ENCODE peak calls at places on chromosomes 3 and 15, in six cellular contexts. One of them, this sample, is unnamed.
A peak's percentile ranks its signal among the peaks of the same experiment; 100 is the strongest.

GRCh38 chr15:66269326-66270090 is 16.0 kb upstream of the MEGF11 start:
- DNase-seq in ovary: no peak
- DNase-seq in IMR-90: peak; percentile 71
- DNase-seq in sigmoid colon: no peak
- DNase-seq in adrenal gland: peak; percentile 69
- DNase-seq in HCT116: peak; percentile 70
- DNase-seq in this sample: no peak

GRCh38 chr3:127043731-127044510 is 61.0 kb downstream of the PLXNA1 start:
- DNase-seq in ovary: no peak
- DNase-seq in IMR-90: no peak
- DNase-seq in sigmoid colon: peak; percentile 46
- DNase-seq in adrenal gland: no peak
- DNase-seq in HCT116: no peak
- DNase-seq in this sample: no peak

GRCh38 chr3:50816896-50817295 is 142.2 kb downstream of the DOCK3 start:
- DNase-seq in ovary: no peak
- DNase-seq in IMR-90: no peak
- DNase-seq in sigmoid colon: no peak
- DNase-seq in adrenal gland: no peak
- DNase-seq in HCT116: no peak
- DNase-seq in this sample: no peak

GRCh38 chr15:98727115-98728040 is 79.0 kb downstream of the IGF1R start:
- DNase-seq in ovary: peak; percentile 84
- DNase-seq in IMR-90: peak; percentile 93
- DNase-seq in sigmoid colon: peak; percentile 97
- DNase-seq in adrenal gland: peak; percentile 86
- DNase-seq in HCT116: peak; percentile 84
- DNase-seq in this sample: peak; percentile 78

GRCh38 chr3:106124818-106125217 is 256.0 kb upstream of the CBLB start:
- DNase-seq in ovary: no peak
- DNase-seq in IMR-90: no peak
- DNase-seq in sigmoid colon: no peak
- DNase-seq in adrenal gland: no peak
- DNase-seq in HCT116: no peak
- DNase-seq in this sample: no peak

GRCh38 chr3:141825216-141826011 is 51.0 kb upstream of the ATP1B3 start:
- DNase-seq in ovary: no peak
- DNase-seq in IMR-90: no peak
- DNase-seq in sigmoid colon: no peak
- DNase-seq in adrenal gland: no peak
- DNase-seq in HCT116: no peak
- DNase-seq in this sample: peak; percentile 20

GRCh38 chr3:4814302-4814903 is 164.8 kb upstream of the BHLHE40 start:
- DNase-seq in ovary: no peak
- DNase-seq in IMR-90: no peak
- DNase-seq in sigmoid colon: no peak
- DNase-seq in adrenal gland: peak; percentile 32
- DNase-seq in HCT116: no peak
- DNase-seq in this sample: no peak

GRCh38 chr3:46381662-46382061 is 10.9 kb downstream of the CCR5 start:
- DNase-seq in ovary: no peak
- DNase-seq in IMR-90: no peak
- DNase-seq in sigmoid colon: no peak
- DNase-seq in adrenal gland: no peak
- DNase-seq in HCT116: no peak
- DNase-seq in this sample: no peak

GRCh38 chr3:161274691-161275298 is 53.7 kb downstream of the NMD3 start:
- DNase-seq in ovary: no peak
- DNase-seq in IMR-90: peak; percentile 63
- DNase-seq in sigmoid colon: no peak
- DNase-seq in adrenal gland: peak; percentile 26
- DNase-seq in HCT116: peak; percentile 54
- DNase-seq in this sample: peak; percentile 29

DNA sequence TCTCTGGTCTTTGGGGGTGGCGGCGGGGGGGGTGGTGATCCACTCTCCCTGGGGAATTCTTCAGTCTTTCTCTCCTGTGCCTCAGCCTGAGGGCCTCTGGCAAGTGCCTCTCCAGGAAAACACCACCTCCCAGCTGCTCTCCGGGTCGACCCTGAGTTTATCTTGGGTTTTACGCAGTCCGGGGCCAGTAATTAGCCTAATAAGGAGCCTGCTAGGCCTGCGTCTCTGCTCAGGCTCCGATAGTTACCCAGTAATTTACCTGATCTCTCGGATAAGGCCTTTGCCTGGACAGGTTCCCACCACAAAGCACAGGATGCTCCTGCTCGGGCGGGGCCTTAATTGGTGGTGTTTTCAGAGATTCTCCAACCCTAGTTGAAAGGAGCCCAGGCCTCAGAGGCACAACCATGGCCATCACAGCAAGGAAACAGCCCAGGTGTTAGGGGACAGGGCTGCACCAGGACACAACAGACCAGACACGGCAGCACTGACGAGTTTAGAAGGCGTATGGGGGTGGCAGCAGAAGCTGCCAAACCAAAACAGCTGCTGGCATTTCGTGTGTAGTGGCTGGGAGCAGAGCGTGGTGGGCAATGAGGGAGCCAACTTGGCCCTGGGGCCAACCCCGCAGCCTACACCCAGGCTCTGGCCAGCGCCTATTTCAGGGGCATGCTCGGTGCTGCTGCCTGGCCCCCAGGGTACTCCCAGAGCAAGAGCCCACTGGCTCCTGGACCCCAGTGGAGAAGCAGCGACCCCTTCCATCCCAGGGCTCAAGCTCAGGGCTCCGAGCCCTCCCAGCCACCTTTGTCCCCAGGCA is 71.4 kb downstream of the KLF13 start:
- DNase-seq in ovary: no peak
- DNase-seq in IMR-90: no peak
- DNase-seq in sigmoid colon: no peak
- DNase-seq in adrenal gland: no peak
- DNase-seq in HCT116: no peak
- DNase-seq in this sample: no peak
- H3K27ac ChIP-seq in ovary: no peak overlapping the region
- H3K27ac ChIP-seq in IMR-90: no peak overlapping the region
- H3K27ac ChIP-seq in sigmoid colon: peak overlapping the region; percentile 81
- H3K27ac ChIP-seq in adrenal gland: peak overlapping the region; percentile 86
- H3K27ac ChIP-seq in HCT116: peak overlapping the region; percentile 46
- H3K27ac ChIP-seq in this sample: peak overlapping the region; percentile 39

DNA sequence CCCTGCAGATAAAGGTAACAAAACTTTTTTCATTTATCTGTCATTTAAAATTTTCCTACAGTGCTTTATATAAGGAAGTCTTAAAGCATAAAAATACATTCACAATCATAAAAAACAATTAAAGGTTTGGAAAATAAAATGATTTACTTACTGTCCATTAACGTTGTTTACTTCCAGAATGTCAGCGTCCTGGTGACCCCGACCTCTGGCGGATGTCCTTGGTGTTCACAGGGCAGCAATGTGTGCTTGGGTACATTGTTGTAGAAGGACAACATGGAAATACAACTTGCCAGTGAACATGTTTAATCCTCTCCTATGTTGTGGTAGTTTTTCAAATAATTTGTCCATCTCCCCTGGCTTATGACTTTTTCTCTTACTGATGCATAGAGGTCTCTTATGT is 168.8 kb upstream of the NDN start:
- DNase-seq in ovary: no peak
- DNase-seq in IMR-90: no peak
- DNase-seq in sigmoid colon: no peak
- DNase-seq in adrenal gland: no peak
- DNase-seq in HCT116: no peak
- DNase-seq in this sample: no peak
- TF ChIP-seq POLR2A in ovary: no peak
- TF ChIP-seq POLR2A in IMR-90: no peak
- TF ChIP-seq POLR2A in sigmoid colon: no peak
- TF ChIP-seq POLR2A in adrenal gland: no peak
- TF ChIP-seq POLR2A in HCT116: no peak
- TF ChIP-seq POLR2A in this sample: no peak

GRCh38 chr3:99641984-99642383 is 3.6 kb downstream of the COL8A1 start:
- DNase-seq in ovary: no peak
- DNase-seq in IMR-90: no peak
- DNase-seq in sigmoid colon: no peak
- DNase-seq in adrenal gland: no peak
- DNase-seq in HCT116: no peak
- DNase-seq in this sample: no peak
- H3K27ac ChIP-seq in ovary: no peak overlapping the region
- H3K27ac ChIP-seq in IMR-90: no peak overlapping the region
- H3K27ac ChIP-seq in sigmoid colon: peak overlapping the region; percentile 56
- H3K27ac ChIP-seq in adrenal gland: no peak overlapping the region
- H3K27ac ChIP-seq in HCT116: no peak overlapping the region
- H3K27ac ChIP-seq in this sample: no peak overlapping the region

DNA sequence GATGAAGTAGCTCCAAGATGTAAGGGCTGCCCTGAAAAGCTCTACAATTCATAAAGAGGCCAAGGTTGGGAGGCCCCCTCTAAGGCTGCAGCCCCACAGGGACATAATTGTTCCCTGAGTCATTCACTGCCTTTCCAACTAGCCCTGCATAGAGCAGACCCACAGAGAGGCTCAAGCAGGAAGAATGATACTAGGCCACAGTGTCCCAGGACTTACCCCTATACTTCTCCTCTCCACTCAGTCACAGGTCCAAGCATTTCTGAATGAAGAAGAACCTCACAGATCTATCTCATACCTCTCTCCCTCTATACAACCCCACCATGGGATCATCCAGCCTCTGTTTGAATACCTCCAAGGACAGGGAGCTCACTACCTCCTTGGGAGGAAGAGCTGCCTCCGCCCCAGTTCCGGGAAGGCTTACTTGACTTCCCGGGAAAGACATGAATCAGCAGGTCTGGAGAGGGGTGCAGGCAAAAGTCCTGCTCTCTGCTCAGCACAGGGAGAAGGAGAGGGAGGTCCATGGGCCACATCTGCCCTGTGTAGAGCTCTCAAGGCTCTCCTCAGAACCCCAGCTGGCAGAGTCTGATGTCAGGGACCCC is 6.9 kb upstream of the SKIC8 start:
- DNase-seq in ovary: no peak
- DNase-seq in IMR-90: peak; percentile 76
- DNase-seq in sigmoid colon: no peak
- DNase-seq in adrenal gland: no peak
- DNase-seq in HCT116: no peak
- DNase-seq in this sample: no peak
- TF ChIP-seq POLR2A in ovary: no peak
- TF ChIP-seq POLR2A in IMR-90: no peak
- TF ChIP-seq POLR2A in sigmoid colon: no peak
- TF ChIP-seq POLR2A in adrenal gland: no peak
- TF ChIP-seq POLR2A in HCT116: no peak
- TF ChIP-seq POLR2A in this sample: no peak

GRCh38 chr15:70194266-70194665 is 96.5 kb upstream of the TLE3 start:
- DNase-seq in ovary: peak; percentile 16
- DNase-seq in IMR-90: no peak
- DNase-seq in sigmoid colon: peak; percentile 24
- DNase-seq in adrenal gland: no peak
- DNase-seq in HCT116: no peak
- DNase-seq in this sample: no peak

GRCh38 chr15:70195171-70195807 is 97.6 kb upstream of the TLE3 start:
- DNase-seq in ovary: no peak
- DNase-seq in IMR-90: no peak
- DNase-seq in sigmoid colon: peak; percentile 56
- DNase-seq in adrenal gland: no peak
- DNase-seq in HCT116: no peak
- DNase-seq in this sample: no peak

GRCh38 chr15:70196314-70197291 is 98.9 kb upstream of the TLE3 start:
- DNase-seq in ovary: peak; percentile 51
- DNase-seq in IMR-90: peak; percentile 88
- DNase-seq in sigmoid colon: peak; percentile 80
- DNase-seq in adrenal gland: no peak
- DNase-seq in HCT116: no peak
- DNase-seq in this sample: peak; percentile 43

GRCh38 chr15:70197318-70197944 is 99.7 kb upstream of the TLE3 start:
- DNase-seq in ovary: no peak
- DNase-seq in IMR-90: no peak
- DNase-seq in sigmoid colon: peak; percentile 42
- DNase-seq in adrenal gland: no peak
- DNase-seq in HCT116: no peak
- DNase-seq in this sample: no peak

GRCh38 chr15:70195808-70196304 is 98.1 kb upstream of the TLE3 start:
- DNase-seq in ovary: peak; percentile 86
- DNase-seq in IMR-90: peak; percentile 92
- DNase-seq in sigmoid colon: peak; percentile 93
- DNase-seq in adrenal gland: peak; percentile 60
- DNase-seq in HCT116: no peak
- DNase-seq in this sample: peak; percentile 88
- H3K27ac ChIP-seq in ovary: peak overlapping the region; percentile 44
- H3K27ac ChIP-seq in IMR-90: peak overlapping the region; percentile 51
- H3K27ac ChIP-seq in sigmoid colon: peak overlapping the region; percentile 31
- H3K27ac ChIP-seq in adrenal gland: peak overlapping the region; percentile 79
- H3K27ac ChIP-seq in HCT116: no peak overlapping the region
- H3K27ac ChIP-seq in this sample: peak overlapping the region; percentile 27

GRCh38 chr15:89998141-89998661 is 2.9 kb upstream of the ZNF710 start:
- DNase-seq in ovary: no peak
- DNase-seq in IMR-90: peak; percentile 85
- DNase-seq in sigmoid colon: no peak
- DNase-seq in adrenal gland: no peak
- DNase-seq in HCT116: peak; percentile 69
- DNase-seq in this sample: no peak

GRCh38 chr15:89999676-90000174 is 1.4 kb upstream of the ZNF710 start:
- DNase-seq in ovary: peak; percentile 40
- DNase-seq in IMR-90: peak; percentile 9
- DNase-seq in sigmoid colon: peak; percentile 67
- DNase-seq in adrenal gland: no peak
- DNase-seq in HCT116: no peak
- DNase-seq in this sample: peak; percentile 22

GRCh38 chr15:89997079-89997478 is 4.0 kb upstream of the ZNF710 start:
- DNase-seq in ovary: no peak
- DNase-seq in IMR-90: no peak
- DNase-seq in sigmoid colon: peak; percentile 7
- DNase-seq in adrenal gland: no peak
- DNase-seq in HCT116: no peak
- DNase-seq in this sample: no peak

GRCh38 chr15:90000175-90000923 is 775 bp upstream of the ZNF710 start:
- DNase-seq in ovary: peak; percentile 62
- DNase-seq in IMR-90: peak; percentile 15
- DNase-seq in sigmoid colon: peak; percentile 72
- DNase-seq in adrenal gland: peak; percentile 41
- DNase-seq in HCT116: no peak
- DNase-seq in this sample: peak; percentile 21

DNA sequence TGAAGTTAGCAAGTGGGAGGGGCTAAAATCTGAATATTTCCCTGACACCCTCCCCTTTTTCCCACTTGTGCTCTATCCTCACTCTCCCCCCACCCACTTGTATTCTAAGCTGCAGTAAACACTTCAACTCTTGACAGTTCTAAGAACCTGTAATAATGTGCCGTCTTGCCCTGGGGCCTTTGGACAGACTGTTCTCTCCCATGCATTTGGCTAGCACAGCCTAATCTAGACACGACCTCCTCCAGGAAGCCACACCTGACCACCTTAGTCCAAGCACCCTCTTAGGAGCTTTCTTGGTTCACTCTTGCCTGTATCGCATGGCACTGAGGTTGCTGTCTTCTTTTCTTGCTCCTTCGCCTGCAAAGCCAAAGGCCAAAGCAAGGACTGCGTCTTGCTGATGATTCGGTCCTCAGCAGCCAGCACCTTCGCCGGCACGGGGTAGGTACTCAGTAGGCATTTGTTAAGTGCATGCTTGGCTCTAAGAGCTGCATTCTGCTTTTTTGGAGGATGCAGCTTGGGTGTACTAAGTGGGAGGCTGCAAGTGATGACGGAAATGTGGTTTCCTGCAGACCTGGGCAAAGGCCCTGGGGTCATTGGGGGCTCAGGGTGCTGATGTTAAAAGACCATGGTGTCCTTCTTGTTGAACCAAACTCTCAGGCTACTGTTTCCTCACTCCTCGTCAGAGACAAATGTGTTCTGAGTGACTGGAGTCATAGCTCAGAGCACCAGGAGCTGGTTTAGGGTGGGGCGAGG is 2.0 kb upstream of the ZNF710 start:
- DNase-seq in ovary: no peak
- DNase-seq in IMR-90: no peak
- DNase-seq in sigmoid colon: no peak
- DNase-seq in adrenal gland: no peak
- DNase-seq in HCT116: no peak
- DNase-seq in this sample: no peak
- TF ChIP-seq POLR2A in ovary: no peak
- TF ChIP-seq POLR2A in IMR-90: no peak
- TF ChIP-seq POLR2A in sigmoid colon: no peak
- TF ChIP-seq POLR2A in adrenal gland: no peak
- TF ChIP-seq POLR2A in HCT116: no peak
- TF ChIP-seq POLR2A in this sample: no peak